ENCODE peak calls at places on chromosomes 16 and 17, in five cellular contexts. Y is H9, Z is thoracic aorta, O is lower lobe of right lung, R is GM23338. P is an unnamed sample.

GRCh38 chr16:75622762-75623605 is at the start of gene ADAT1:
- DNase-seq in Y (peak), Z (peak), O (peak), R (peak), P (peak)

GRCh38 chr16:65663774-65664173 is 541.9 kb upstream of the CDH11 start:
- DNase-seq in Y (no peak), Z (no peak), O (no peak), R (no peak), P (no peak)

GRCh38 chr17:57889892-57890856 is 40.3 kb upstream of the MRPS23 start:
- DNase-seq in Y (no peak), Z (peak), O (peak), R (no peak), P (peak)

GRCh38 chr16:60792437-60792836 is 1243.8 kb downstream of the CDH8 start:
- DNase-seq in Y (no peak), Z (no peak), O (no peak), R (no peak), P (no peak)

GRCh38 chr16:70703041-70703834 is 17.4 kb upstream of the MTSS2 start:
- DNase-seq in Y (peak), Z (peak), O (no peak), R (peak), P (no peak)

GRCh38 chr16:1899641-1900451 is 18.4 kb downstream of the HS3ST6 start:
- DNase-seq in Y (no peak), Z (no peak), O (no peak), R (no peak), P (no peak)

GRCh38 chr16:83599789-83600462 is 207.9 kb upstream of the HSBP1 start:
- DNase-seq in Y (peak), Z (no peak), O (no peak), R (no peak), P (no peak)

GRCh38 chr17:43902190-43902589 is 5.1 kb downstream of the MPP2 start:
- DNase-seq in Y (no peak), Z (no peak), O (no peak), R (no peak), P (no peak)

GRCh38 chr16:27547134-27547533 is 2.6 kb downstream of the GTF3C1 start:
- DNase-seq in Y (no peak), Z (no peak), O (no peak), R (no peak), P (no peak)

GRCh38 chr16:84795338-84796053 is 24.3 kb upstream of the CRISPLD2 start:
- DNase-seq in Y (no peak), Z (peak), O (no peak), R (peak), P (peak)

GRCh38 chr17:41521574-41522261 is 3.0 kb upstream of the KRT15 start:
- DNase-seq in Y (peak), Z (no peak), O (peak), R (peak), P (peak)

GRCh38 chr17:68036304-68037147 is 991 bp downstream of the KPNA2 start:
- DNase-seq in Y (no peak), Z (no peak), O (no peak), R (no peak), P (no peak)

GRCh38 chr16:3578121-3578520 is 918 bp upstream of the NLRC3 start:
- DNase-seq in Y (no peak), Z (no peak), O (no peak), R (no peak), P (no peak)

GRCh38 chr16:48597563-48598392 is 12.2 kb downstream of the N4BP1 start:
- DNase-seq in Y (no peak), Z (no peak), O (no peak), R (no peak), P (no peak)

GRCh38 chr17:5499790-5500189 is 13.4 kb downstream of the MIS12 start:
- DNase-seq in Y (peak), Z (no peak), O (no peak), R (peak), P (no peak)

GRCh38 chr17:62180772-62181171 is 115.7 kb upstream of the MED13 start:
- DNase-seq in Y (no peak), Z (no peak), O (no peak), R (no peak), P (no peak)

GRCh38 chr16:595942-596735 is 6.3 kb downstream of the RAB40C start:
- DNase-seq in Y (no peak), Z (no peak), O (peak), R (no peak), P (no peak)

GRCh38 chr16:11057696-11058345 is 113.5 kb downstream of the CLEC16A start:
- DNase-seq in Y (no peak), Z (no peak), O (no peak), R (no peak), P (no peak)
- H3K27ac ChIP-seq in Y (no peak), Z (no peak), O (no peak), R (no peak), P (no peak)

GRCh38 chr17:74749262-74750038 is 1.0 kb downstream of the NHERF1 start:
- DNase-seq in Y (no peak), Z (no peak), O (no peak), R (peak), P (no peak)

GRCh38 chr17:74746922-74747321 is 1.5 kb upstream of the NHERF1 start:
- DNase-seq in Y (no peak), Z (no peak), O (peak), R (no peak), P (no peak)

GRCh38 chr17:74750039-74750326 is 1.6 kb downstream of the NHERF1 start:
- DNase-seq in Y (no peak), Z (no peak), O (no peak), R (no peak), P (no peak)

GRCh38 chr17:74748279-74748528 is 224 bp upstream of the NHERF1 start:
- DNase-seq in Y (peak), Z (no peak), O (no peak), R (no peak), P (no peak)

GRCh38 chr17:74748529-74749261 is at the start of gene NHERF1:
- DNase-seq in Y (no peak), Z (peak), O (peak), R (peak), P (peak)
- TF ChIP-seq CTCF in Y (peak), Z (no peak), O (no peak), R (peak), P (peak)

GRCh38 chr17:30002088-30002487 is 60.7 kb downstream of the EFCAB5 start:
- DNase-seq in Y (no peak), Z (no peak), O (no peak), R (no peak), P (no peak)

GRCh38 chr17:30000755-30001257 is 59.4 kb downstream of the EFCAB5 start:
- DNase-seq in Y (no peak), Z (no peak), O (no peak), R (peak), P (no peak)

GRCh38 chr17:30000001-30000754 is 58.7 kb downstream of the EFCAB5 start:
- DNase-seq in Y (no peak), Z (no peak), O (no peak), R (no peak), P (no peak)

DNA sequence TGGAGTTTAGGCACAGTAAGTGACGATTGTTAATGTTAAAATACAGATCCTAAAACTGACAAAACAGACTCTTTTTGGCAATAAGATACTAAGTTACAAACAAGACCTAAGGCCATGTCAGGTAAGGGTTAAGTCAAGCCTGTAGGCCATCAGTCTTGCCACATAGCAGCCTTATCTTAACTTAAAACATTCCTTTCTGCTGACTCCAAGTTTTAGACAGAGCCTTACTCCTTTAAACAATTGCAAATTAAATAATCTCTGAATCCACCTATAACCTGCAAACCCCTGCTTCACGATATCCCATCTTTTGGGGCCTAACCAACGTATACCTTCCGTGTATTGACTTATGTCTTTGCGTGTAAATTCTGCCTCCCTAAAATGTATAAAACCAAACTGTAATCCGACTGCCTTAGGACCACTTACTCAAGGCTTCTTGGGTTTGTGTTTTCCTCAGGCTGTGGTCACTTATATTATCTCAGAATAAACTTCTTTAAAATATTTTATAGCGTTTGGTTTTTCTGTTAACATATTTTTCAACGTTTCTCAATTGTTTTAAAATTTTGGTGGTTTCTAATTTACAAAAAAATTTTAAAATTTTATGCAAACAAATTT is 64.4 kb downstream of the EFCAB5 start:
- DNase-seq in Y (no peak), Z (no peak), O (no peak), R (no peak), P (no peak)
- H3K27ac ChIP-seq in Y (no peak), Z (no peak), O (no peak), R (no peak), P (no peak)

GRCh38 chr17:16380640-16381495 is at the start of gene UBB:
- DNase-seq in Y (peak), Z (peak), O (peak), R (peak), P (peak)
- TF ChIP-seq CTCF in Y (peak), Z (no peak), O (no peak), R (peak), P (no peak)

DNA sequence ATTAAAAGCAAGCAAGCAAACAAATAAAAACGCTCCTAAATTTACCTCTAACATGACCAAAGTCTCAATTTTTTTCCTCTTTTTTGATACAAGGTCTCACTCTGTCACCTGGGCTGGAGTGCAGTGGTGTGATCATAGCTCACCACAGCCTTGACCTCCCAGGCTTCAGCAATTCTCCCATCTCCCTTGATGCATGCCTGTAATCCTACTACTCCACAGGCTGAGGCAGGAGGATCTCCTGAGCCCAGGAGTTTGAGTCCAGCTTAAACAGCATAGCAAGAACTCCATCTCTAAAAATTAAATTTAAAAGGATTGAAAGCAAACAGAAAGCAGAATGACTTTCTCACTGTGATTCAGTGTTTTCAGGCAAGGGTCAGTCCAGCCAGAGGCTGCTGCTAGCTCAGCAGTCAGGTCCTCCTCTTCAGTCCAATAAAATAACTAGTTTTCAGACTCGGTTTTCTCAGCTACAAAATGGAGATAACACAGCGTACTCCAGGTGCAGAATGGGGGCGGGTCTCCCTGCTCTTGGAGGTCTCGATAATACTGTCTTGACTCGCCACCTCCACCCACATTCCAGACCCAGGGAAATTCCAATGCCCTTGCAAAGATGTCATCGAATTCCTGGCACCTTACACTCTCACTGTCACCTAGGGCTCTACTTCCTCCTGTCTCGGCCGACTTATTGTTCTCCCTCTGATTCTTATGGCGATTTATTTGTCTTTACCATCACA is 20.7 kb upstream of the MRTFB start:
- DNase-seq in Y (peak), Z (no peak), O (no peak), R (peak), P (no peak)
- H3K27ac ChIP-seq in Y (peak), Z (no peak), O (no peak), R (peak), P (peak)

DNA sequence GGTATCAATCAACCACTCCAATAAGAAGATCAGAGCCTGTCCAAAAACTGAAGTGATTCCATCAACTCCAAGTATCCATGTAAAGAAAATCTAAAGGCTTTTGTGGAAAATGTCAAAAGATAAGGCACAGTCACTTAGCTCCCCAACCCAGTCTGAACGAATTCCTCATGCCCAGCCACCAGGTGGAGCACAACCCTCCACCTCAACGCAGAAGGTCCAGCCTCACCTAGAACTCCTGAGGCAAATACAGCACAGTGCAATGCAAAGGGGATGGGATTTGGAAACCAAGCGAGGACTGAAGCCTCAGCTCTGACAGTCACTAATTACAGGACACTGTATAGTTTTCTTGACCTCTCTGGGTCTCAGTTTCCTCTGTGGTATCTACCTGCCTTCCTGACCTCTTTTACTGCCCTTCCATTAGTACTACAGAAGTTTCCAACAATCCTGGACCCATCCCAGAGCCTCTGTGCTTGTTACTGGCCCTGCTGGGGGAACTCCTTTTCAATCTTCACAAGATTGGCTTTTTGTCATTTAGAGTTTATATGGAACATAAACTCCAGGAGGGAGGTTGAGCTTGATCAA is 2.0 kb downstream of the NCBP3 start:
- DNase-seq in Y (peak), Z (no peak), O (no peak), R (peak), P (no peak)
- TF ChIP-seq CTCF in Y (peak), Z (peak), O (peak), R (peak), P (no peak)

GRCh38 chr17:80256034-80256350 is 4.7 kb upstream of the RNF213 start:
- DNase-seq in Y (no peak), Z (no peak), O (no peak), R (no peak), P (no peak)
- H3K27ac ChIP-seq in Y (no peak), Z (peak), O (no peak), R (no peak), P (peak)